ENCODE peak calls at places on chromosomes 6 and 20, in five cellular contexts. K is GM12878, T is GM10248, O is foreskin keratinocyte, X is breast epithelium. H is an unnamed sample.

GRCh38 chr20:61376541-61377231 is 124.6 kb downstream of the CDH4 start:
- DNase-seq in T (no peak), K (no peak), O (no peak), X (no peak), H (no peak)

GRCh38 chr6:11437824-11438459 is 99.6 kb upstream of the TMEM170B start:
- DNase-seq in X (no peak), T (no peak), K (no peak), O (no peak), H (no peak)

GRCh38 chr20:40370800-40371199 is 318.2 kb downstream of the MAFB start:
- DNase-seq in X (no peak), T (no peak), K (no peak), O (no peak), H (no peak)

GRCh38 chr6:152094992-152095592 is 287.6 kb downstream of the ESR1 start:
- DNase-seq in K (no peak), T (no peak), O (peak; percentile 100), X (peak; percentile 79), H (no peak)

GRCh38 chr6:155026366-155027045 is 31.4 kb downstream of the TIAM2 start:
- DNase-seq in K (no peak), T (no peak), O (peak; percentile 79), X (no peak), H (no peak)

GRCh38 chr6:89034586-89035251 is 45.8 kb upstream of the PNRC1 start:
- DNase-seq in O (peak; percentile 92), X (peak; percentile 68), T (no peak), K (no peak), H (no peak)

GRCh38 chr6:33297956-33298772 is 578 bp downstream of the RGL2 start:
- DNase-seq in X (peak; percentile 92), O (peak; percentile 95), K (no peak), T (peak; percentile 85), H (no peak)

GRCh38 chr6:149334201-149334600 is 16.7 kb downstream of the TAB2 start:
- DNase-seq in T (no peak), K (no peak), X (no peak), O (peak; percentile 55), H (no peak)

GRCh38 chr6:15675537-15676170 is 12.8 kb upstream of the DTNBP1 start:
- DNase-seq in K (no peak), O (no peak), X (no peak), T (no peak), H (no peak)

GRCh38 chr6:32664827-32665362 is 1.6 kb downstream of the HLA-DQB1 start:
- DNase-seq in T (peak; percentile 27), K (no peak), X (no peak), O (peak; percentile 0), H (no peak)

GRCh38 chr6:169567809-169568208 is 134.0 kb downstream of the WDR27 start:
- DNase-seq in X (no peak), T (no peak), O (no peak), K (no peak), H (no peak)

GRCh38 chr6:107809966-107810365 is 14.1 kb downstream of the SCML4 start:
- DNase-seq in X (no peak), T (no peak), K (no peak), O (no peak), H (peak; percentile 50)

GRCh38 chr6:127515234-127515793 is 3.8 kb downstream of the MTCL3 start:
- DNase-seq in T (peak; percentile 29), O (no peak), K (no peak), X (no peak), H (no peak)

GRCh38 chr6:151765444-151765886 is 42.0 kb upstream of the ESR1 start:
- DNase-seq in T (peak; percentile 62), O (peak; percentile 92), K (no peak), X (peak; percentile 40), H (no peak)

GRCh38 chr6:15893556-15894253 is 230.9 kb upstream of the DTNBP1 start:
- DNase-seq in X (no peak), T (no peak), O (peak; percentile 57), K (no peak), H (no peak)

DNA sequence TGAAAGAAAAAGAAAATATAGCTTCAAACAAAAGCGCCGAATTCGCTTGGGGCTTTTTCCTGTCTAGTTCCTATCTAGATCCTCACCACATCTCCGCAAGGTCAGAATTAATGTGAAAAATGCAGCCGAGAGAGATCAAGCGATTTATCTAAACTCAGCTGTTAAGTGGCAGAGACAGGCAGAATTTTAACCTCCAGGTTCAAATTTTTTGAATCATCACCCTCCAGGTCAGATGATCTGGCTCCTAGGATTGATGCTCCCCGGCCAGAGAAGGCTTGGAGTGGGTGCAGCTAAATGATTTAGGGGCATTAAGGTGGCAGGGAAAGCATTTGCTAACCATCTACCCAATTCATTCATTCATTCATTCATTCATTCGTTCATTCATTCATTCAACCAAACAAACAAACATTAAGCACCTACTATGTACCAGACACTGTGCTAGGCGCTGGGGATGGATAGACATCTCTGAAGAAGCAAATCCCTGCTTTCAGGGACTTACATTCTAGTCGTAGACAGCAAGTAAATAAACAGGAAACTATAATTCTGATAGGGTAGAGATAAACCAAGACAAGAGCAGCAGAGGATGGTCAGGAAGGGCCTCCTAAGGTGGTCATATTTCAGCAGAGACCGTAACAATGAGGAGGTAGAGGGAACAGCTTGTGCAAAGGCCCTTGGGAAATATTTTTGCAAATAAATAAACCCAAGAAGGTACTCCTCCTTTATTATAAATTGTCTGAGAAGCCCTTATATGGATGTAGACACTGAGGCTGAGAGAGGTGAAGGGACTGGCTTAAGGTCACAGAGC is 672 bp upstream of the UBE2V1 start:
- DNase-seq in K (no peak), T (no peak), X (no peak), O (no peak), H (no peak)
- TF ChIP-seq CTCF in K (no peak), T (no peak), X (no peak), O (no peak), H (no peak)

GRCh38 chr20:41510224-41510623 is 108.0 kb downstream of the CHD6 start:
- DNase-seq in T (no peak), K (no peak), X (no peak), O (no peak), H (no peak)

GRCh38 chr20:41509316-41509715 is 108.9 kb downstream of the CHD6 start:
- DNase-seq in X (no peak), O (no peak), T (no peak), K (no peak), H (no peak)

GRCh38 chr20:41509801-41510200 is 108.4 kb downstream of the CHD6 start:
- DNase-seq in K (no peak), X (peak; percentile 19), T (no peak), O (no peak), H (no peak)

GRCh38 chr20:41507851-41508250 is 110.3 kb downstream of the CHD6 start:
- DNase-seq in X (no peak), O (no peak), K (no peak), T (no peak), H (no peak)

GRCh38 chr20:41508335-41508734 is 109.8 kb downstream of the CHD6 start:
- DNase-seq in O (no peak), K (no peak), X (no peak), T (no peak), H (no peak)
- TF ChIP-seq CTCF in O (no peak), K (no peak), X (no peak), T (no peak), H (no peak)

GRCh38 chr6:75283907-75284284 is 696 bp downstream of the TMEM30A start:
- DNase-seq in T (no peak), O (no peak), K (no peak), X (no peak), H (no peak)
- TF ChIP-seq CTCF in T (no peak), O (no peak), K (no peak), X (no peak), H (no peak)

DNA sequence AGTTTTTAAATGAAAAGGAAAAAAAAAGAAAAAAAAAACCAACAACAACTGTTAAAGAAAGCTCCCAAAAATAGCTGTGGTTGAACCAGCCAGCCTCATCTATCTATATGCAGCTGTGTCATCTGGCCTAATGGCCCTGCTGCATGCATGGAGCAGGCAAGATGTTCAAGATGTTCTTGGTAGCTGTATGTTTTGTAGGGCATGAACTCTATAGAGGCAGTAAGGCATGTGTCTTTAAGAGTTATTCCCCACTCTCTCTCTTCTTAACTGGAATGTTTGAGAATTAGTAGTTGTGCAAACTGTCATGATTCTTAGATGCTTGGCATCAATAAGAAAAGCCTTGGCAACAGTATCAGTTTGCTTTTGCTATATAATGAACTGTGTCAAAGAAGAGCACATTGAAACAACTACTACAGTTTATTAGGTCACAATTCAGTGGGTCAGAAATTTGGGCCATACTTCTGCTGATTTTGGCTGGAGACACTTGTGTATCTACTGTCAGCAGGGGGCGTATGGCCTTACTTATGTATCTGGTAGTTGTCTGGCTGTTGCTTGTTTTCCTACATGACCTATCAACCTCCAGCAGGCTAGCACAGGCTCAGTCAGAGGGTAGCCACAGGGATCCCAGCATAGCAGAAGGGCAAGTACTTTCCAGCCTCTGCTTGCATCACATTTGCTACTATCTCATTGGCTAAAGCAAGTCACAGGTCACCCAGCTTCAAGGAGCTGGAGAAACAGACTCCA is 56.1 kb upstream of the LAMP5 start:
- DNase-seq in K (peak; percentile 34), X (no peak), O (peak; percentile 57), T (no peak), H (no peak)
- TF ChIP-seq CTCF in K (peak; percentile 32), X (no peak), O (peak; percentile 32), T (peak; percentile 20), H (peak; percentile 47)

GRCh38 chr20:13749811-13750210 is 34.9 kb downstream of the ESF1 start:
- DNase-seq in T (no peak), K (no peak), X (no peak), O (no peak), H (no peak)

GRCh38 chr20:13753436-13754036 is 31.2 kb downstream of the ESF1 start:
- DNase-seq in T (no peak), O (no peak), K (no peak), X (no peak), H (no peak)

GRCh38 chr20:13756551-13756950 is 28.2 kb downstream of the ESF1 start:
- DNase-seq in T (no peak), K (no peak), O (peak; percentile 68), X (no peak), H (no peak)

GRCh38 chr20:13758884-13759283 is 25.8 kb downstream of the ESF1 start:
- DNase-seq in K (no peak), O (no peak), X (no peak), T (no peak), H (no peak)

GRCh38 chr20:13755809-13756208 is 28.9 kb downstream of the ESF1 start:
- DNase-seq in T (no peak), X (no peak), K (no peak), O (no peak), H (no peak)
- TF ChIP-seq CTCF in T (no peak), X (no peak), K (no peak), O (no peak), H (no peak)

GRCh38 chr6:111711476-111711875 is 105.8 kb upstream of the TRAF3IP2 start:
- DNase-seq in O (no peak), X (peak; percentile 24), K (no peak), T (no peak), H (no peak)
- TF ChIP-seq CTCF in O (no peak), X (no peak), K (no peak), T (no peak), H (no peak)

GRCh38 chr6:13575377-13575775 is 975 bp downstream of the SIRT5 start:
- DNase-seq in O (no peak), K (no peak), X (no peak), T (no peak), H (no peak)
- TF ChIP-seq CTCF in O (peak; percentile 90), K (peak; percentile 68), X (peak; percentile 62), T (peak; percentile 65), H (peak; percentile 98)

H was measured in type B pancreatic cell.